ENCODE peak calls at places on chromosomes 3 and 15, in eight cellular contexts. A is neural progenitor cell, X is uterus, B is psoas muscle, D is neural crest cell, V is WTC11, P is Panc1, Y is AG10803. L is an unnamed sample.

GRCh38 chr3:12444582-12445468 is 39.5 kb upstream of the TSEN2 start:
- DNase-seq in A (peak; percentile 50), X (no peak), B (no peak), D (no peak), V (peak; percentile 37), P (peak; percentile 12), Y (no peak), L (no peak)

GRCh38 chr3:153658151-153658550 is 463.0 kb upstream of the ARHGEF26 start:
- DNase-seq in A (no peak), X (no peak), B (no peak), D (no peak), V (no peak), P (no peak), Y (peak; percentile 90), L (no peak)

GRCh38 chr15:57156210-57156887 is 220.0 kb upstream of the CGNL1 start:
- DNase-seq in A (no peak), X (no peak), B (no peak), D (no peak), V (no peak), P (no peak), Y (peak; percentile 79), L (no peak)

GRCh38 chr3:183809209-183809608 is 16.2 kb downstream of the MAP6D1 start:
- DNase-seq in A (no peak), X (no peak), B (no peak), D (no peak), V (no peak), P (no peak), Y (no peak), L (no peak)

GRCh38 chr3:52004158-52004787 is 8.6 kb upstream of the RPL29 start:
- DNase-seq in A (peak; percentile 90), X (no peak), B (peak; percentile 81), D (peak; percentile 65), V (peak; percentile 76), P (no peak), Y (peak; percentile 35), L (no peak)

GRCh38 chr3:141063831-141064230 is 12.7 kb downstream of the SPSB4 start:
- DNase-seq in A (no peak), X (no peak), B (no peak), D (no peak), V (no peak), P (no peak), Y (no peak), L (peak; percentile 25)

GRCh38 chr3:123883656-123884257 is 375 bp downstream of the MYLK start:
- DNase-seq in A (peak; percentile 69), X (peak; percentile 28), B (no peak), D (peak; percentile 10), V (peak; percentile 56), P (no peak), Y (peak; percentile 16), L (no peak)

GRCh38 chr3:193813506-193813850 is 220.5 kb downstream of the OPA1 start:
- DNase-seq in A (no peak), X (no peak), B (no peak), D (no peak), V (no peak), P (no peak), Y (no peak), L (no peak)

GRCh38 chr15:62928996-62929350 is 113.6 kb upstream of the TPM1 start:
- DNase-seq in A (no peak), X (no peak), B (no peak), D (no peak), V (no peak), P (peak; percentile 43), Y (no peak), L (no peak)

GRCh38 chr3:121757087-121757811 is 7.7 kb upstream of the GOLGB1 start:
- DNase-seq in A (no peak), X (no peak), B (no peak), D (no peak), V (no peak), P (no peak), Y (no peak), L (no peak)

GRCh38 chr15:85539491-85539890 is 159.1 kb downstream of the AKAP13 start:
- DNase-seq in A (no peak), X (no peak), B (no peak), D (no peak), V (no peak), P (no peak), Y (no peak), L (no peak)

GRCh38 chr3:50436063-50436674 is 67.3 kb downstream of the CACNA2D2 start:
- DNase-seq in A (peak; percentile 45), X (peak; percentile 32), B (peak; percentile 78), D (peak; percentile 74), V (peak; percentile 89), P (peak; percentile 22), Y (no peak), L (peak; percentile 86)

GRCh38 chr3:11476814-11477213 is 166.9 kb downstream of the VGLL4 start:
- DNase-seq in A (no peak), X (no peak), B (no peak), D (no peak), V (no peak), P (no peak), Y (no peak), L (no peak)

GRCh38 chr15:74541494-74542191 is 623 bp downstream of the ARID3B start:
- DNase-seq in A (peak; percentile 61), X (peak; percentile 55), B (no peak), D (peak; percentile 23), V (no peak), P (no peak), Y (peak; percentile 44), L (no peak)

GRCh38 chr3:87673132-87673531 is 385.7 kb downstream of the CGGBP1 start:
- DNase-seq in A (no peak), X (no peak), B (no peak), D (no peak), V (no peak), P (no peak), Y (no peak), L (no peak)
- TF ChIP-seq CTCF in A (no peak), X (no peak), B (no peak), D (no peak), V (no peak), P (no peak), Y (no peak), L (no peak)

GRCh38 chr3:47473391-47473790 is 2.4 kb downstream of the SCAP start:
- DNase-seq in A (no peak), X (no peak), B (no peak), D (no peak), V (no peak), P (no peak), Y (no peak), L (peak; percentile 29)

GRCh38 chr3:47475029-47475569 is 642 bp downstream of the SCAP start:
- DNase-seq in A (peak; percentile 66), X (no peak), B (no peak), D (no peak), V (no peak), P (no peak), Y (peak; percentile 25), L (no peak)

GRCh38 chr3:47464603-47465002 is 11.1 kb downstream of the SCAP start:
- DNase-seq in A (no peak), X (no peak), B (no peak), D (no peak), V (no peak), P (no peak), Y (no peak), L (no peak)

GRCh38 chr3:47469616-47470015 is 6.1 kb downstream of the SCAP start:
- DNase-seq in A (no peak), X (no peak), B (no peak), D (no peak), V (no peak), P (no peak), Y (peak; percentile 63), L (no peak)
- TF ChIP-seq CTCF in A (no peak), X (no peak), B (no peak), D (no peak), V (no peak), P (no peak), Y (no peak), L (no peak)

GRCh38 chr3:56926513-56927282 is 124.9 kb upstream of the ARHGEF3 start:
- DNase-seq in A (no peak), X (peak; percentile 46), B (no peak), D (no peak), V (no peak), P (no peak), Y (peak; percentile 66), L (no peak)
- TF ChIP-seq CTCF in A (no peak), X (no peak), B (no peak), D (no peak), V (no peak), P (no peak), Y (peak; percentile 20), L (no peak)

GRCh38 chr3:45083023-45083422 is 56.9 kb downstream of the CLEC3B start:
- DNase-seq in A (no peak), X (no peak), B (no peak), D (no peak), V (no peak), P (no peak), Y (no peak), L (no peak)

GRCh38 chr3:45082139-45082538 is 56.0 kb downstream of the CLEC3B start:
- DNase-seq in A (no peak), X (no peak), B (no peak), D (no peak), V (no peak), P (no peak), Y (peak; percentile 81), L (no peak)

GRCh38 chr3:45087155-45087554 is 59.0 kb downstream of the CDCP1 start:
- DNase-seq in A (no peak), X (peak; percentile 35), B (no peak), D (no peak), V (no peak), P (no peak), Y (no peak), L (no peak)

GRCh38 chr3:45084361-45084760 is 58.3 kb downstream of the CLEC3B start:
- DNase-seq in A (no peak), X (no peak), B (no peak), D (no peak), V (no peak), P (no peak), Y (no peak), L (no peak)

GRCh38 chr3:45084820-45085816 is 59.0 kb downstream of the CLEC3B start:
- DNase-seq in A (no peak), X (no peak), B (no peak), D (no peak), V (no peak), P (no peak), Y (peak; percentile 93), L (no peak)
- TF ChIP-seq CTCF in A (no peak), X (no peak), B (no peak), D (no peak), V (no peak), P (no peak), Y (peak; percentile 37), L (no peak)

DNA sequence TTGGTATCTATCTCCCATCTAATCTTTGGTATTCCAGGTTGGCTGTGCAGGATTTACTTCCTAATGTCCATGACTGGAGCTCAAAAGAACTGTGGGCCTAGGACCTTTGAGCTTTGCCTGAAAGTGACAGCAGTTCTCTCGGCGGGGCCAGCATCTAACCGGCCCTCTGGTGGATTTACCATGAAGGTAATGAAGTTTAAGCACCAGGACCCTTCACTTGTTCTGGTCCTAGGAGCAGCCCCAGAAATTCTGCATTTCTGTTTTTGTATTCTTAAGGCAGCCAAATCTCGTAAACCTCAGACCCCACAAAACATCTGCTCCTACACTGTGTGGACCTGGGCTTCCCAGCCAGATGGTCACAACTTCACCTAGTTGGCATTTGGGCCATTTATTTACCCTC is 13.0 kb downstream of the CALML4 start:
- DNase-seq in A (no peak), X (no peak), B (no peak), D (no peak), V (no peak), P (no peak), Y (no peak), L (no peak)
- TF ChIP-seq CTCF in A (no peak), X (no peak), B (no peak), D (no peak), V (no peak), P (no peak), Y (no peak), L (no peak)

GRCh38 chr3:107943860-107944543 is 146.8 kb downstream of the CD47 start:
- DNase-seq in A (no peak), X (no peak), B (no peak), D (no peak), V (no peak), P (no peak), Y (peak; percentile 46), L (no peak)
- TF ChIP-seq CTCF in A (no peak), X (no peak), B (no peak), D (no peak), V (no peak), P (no peak), Y (no peak), L (no peak)